ENCODE peak calls at places on chromosomes 7 and 10, in nine cellular contexts. K, T, H, O, S, X, C, L and F are unnamed samples.

GRCh38 chr7:80916770-80917681 is 1.8 kb downstream of the SEMA3C start:
- DNase-seq in K (no peak), C (no peak), S (peak), L (peak), T (no peak), X (peak), H (no peak), O (peak), F (no peak)

GRCh38 chr10:126459032-126459831 is 71.0 kb upstream of the ADAM12 start:
- DNase-seq in X (peak), T (no peak), K (no peak), H (peak), L (no peak), O (no peak), S (no peak), C (no peak), F (peak)

GRCh38 chr7:130417215-130417614 is 23.6 kb downstream of the CEP41 start:
- DNase-seq in O (no peak), C (no peak), S (no peak), L (no peak), H (no peak), T (no peak), X (no peak), K (no peak), F (no peak)

GRCh38 chr7:25694690-25695089 is 457.3 kb upstream of the NFE2L3 start:
- DNase-seq in S (peak), T (no peak), K (no peak), X (no peak), H (no peak), C (no peak), L (no peak), O (no peak), F (no peak)

GRCh38 chr10:10831085-10831484 is 186.6 kb upstream of the CELF2 start:
- DNase-seq in L (peak), O (peak), X (peak), C (no peak), S (peak), K (no peak), T (no peak), H (peak), F (peak)

GRCh38 chr10:112953075-112953501 is 3.0 kb downstream of the TCF7L2 start:
- DNase-seq in X (no peak), K (no peak), O (no peak), H (no peak), C (no peak), T (no peak), S (peak), L (no peak), F (peak)

GRCh38 chr7:139560678-139561077 is 37.2 kb downstream of the CLEC2L start:
- DNase-seq in C (no peak), X (no peak), S (no peak), K (no peak), T (no peak), O (no peak), L (no peak), H (no peak), F (peak)

GRCh38 chr7:100826546-100827329 is 585 bp downstream of the EPHB4 start:
- DNase-seq in T (no peak), H (no peak), L (no peak), O (peak), S (peak), K (no peak), X (no peak), C (no peak), F (peak)

GRCh38 chr7:140263277-140263676 is 86.5 kb upstream of the KDM7A start:
- DNase-seq in C (no peak), H (no peak), L (no peak), T (peak), K (peak), O (no peak), S (no peak), X (no peak), F (no peak)

GRCh38 chr7:23117841-23118240 is 12.3 kb downstream of the KLHL7 start:
- DNase-seq in X (no peak), C (no peak), T (no peak), H (no peak), L (no peak), S (no peak), K (no peak), O (no peak), F (no peak)

GRCh38 chr7:122487131-122487530 is 182.6 kb upstream of the FEZF1 start:
- DNase-seq in C (no peak), L (no peak), H (no peak), K (no peak), S (no peak), X (peak), O (no peak), T (no peak), F (no peak)

GRCh38 chr10:46020871-46021553 is 9.4 kb downstream of the NCOA4 start:
- DNase-seq in H (peak), C (no peak), L (no peak), X (peak), O (peak), K (no peak), S (no peak), T (no peak), F (no peak)

GRCh38 chr7:108584211-108584610 is 14.5 kb downstream of the DNAJB9 start:
- DNase-seq in L (no peak), O (peak), H (no peak), X (no peak), S (no peak), T (no peak), K (no peak), C (no peak), F (no peak)

GRCh38 chr7:831596-832291 is 532 bp upstream of the SUN1 start:
- DNase-seq in C (peak), X (peak), S (peak), L (peak), H (peak), K (peak), T (no peak), O (peak), F (no peak)

GRCh38 chr7:136036336-136036735 is 59.2 kb upstream of the MTPN start:
- DNase-seq in K (no peak), C (no peak), H (no peak), X (no peak), S (no peak), T (no peak), O (no peak), L (no peak), F (no peak)

GRCh38 chr7:8078418-8078817 is 109.8 kb downstream of the GLCCI1 start:
- DNase-seq in T (no peak), S (no peak), H (no peak), K (no peak), L (no peak), X (no peak), O (no peak), C (no peak), F (no peak)

GRCh38 chr7:75823198-75823910 is 9.7 kb upstream of the CCL24 start:
- DNase-seq in L (no peak), S (no peak), C (no peak), T (no peak), X (no peak), O (no peak), K (no peak), H (no peak), F (no peak)

GRCh38 chr10:10598297-10598696 is 419.4 kb upstream of the CELF2 start:
- DNase-seq in H (no peak), C (no peak), T (no peak), K (no peak), X (no peak), O (no peak), S (no peak), L (no peak), F (no peak)